ENCODE peak calls at places on chromosomes 7 and 10, in four cellular contexts. E is GM12878, K is HepG2, C is H1. F is an unnamed sample.

GRCh38 chr7:6238309-6238925 is 34.0 kb downstream of the CYTH3 start:
- DNase-seq in K (peak), C (no peak), E (no peak), F (no peak)

GRCh38 chr7:55951637-55952351 is at the start of gene MRPS17:
- DNase-seq in K (peak), E (peak), C (peak), F (peak)

GRCh38 chr10:14563359-14563758 is 211.3 kb downstream of the FAM107B start:
- DNase-seq in E (no peak), C (no peak), K (no peak), F (no peak)

GRCh38 chr10:92505044-92505443 is 68.8 kb downstream of the IDE start:
- DNase-seq in E (no peak), K (no peak), C (no peak), F (no peak)

GRCh38 chr7:27546610-27547009 is 116.1 kb downstream of the HIBADH start:
- DNase-seq in K (no peak), C (no peak), E (no peak), F (no peak)

GRCh38 chr7:36982749-36983148 is 258.5 kb upstream of the AOAH start:
- DNase-seq in C (no peak), K (no peak), E (no peak), F (no peak)

GRCh38 chr10:9869185-9869584 is 1148.5 kb upstream of the CELF2 start:
- DNase-seq in E (no peak), C (no peak), K (no peak), F (no peak)

GRCh38 chr10:88838766-88839165 is 12.9 kb downstream of the ANKRD22 start:
- DNase-seq in E (no peak), C (no peak), K (no peak), F (no peak)

GRCh38 chr10:1672001-1672781 is 65.1 kb downstream of the ADARB2 start:
- DNase-seq in E (no peak), K (no peak), C (no peak), F (no peak)

GRCh38 chr7:66970310-66970709 is 25.1 kb downstream of the SBDS start:
- DNase-seq in C (no peak), K (no peak), E (no peak), F (no peak)

GRCh38 chr10:21516270-21517131 is 9.0 kb downstream of the SKIDA1 start:
- DNase-seq in C (peak), K (no peak), E (no peak), F (no peak)

GRCh38 chr10:121425623-121426022 is 172.6 kb downstream of the FGFR2 start:
- DNase-seq in K (no peak), E (no peak), C (no peak), F (no peak)

GRCh38 chr7:94656925-94657731 is 1.2 kb upstream of the SGCE start:
- DNase-seq in K (no peak), E (no peak), C (peak), F (no peak)

GRCh38 chr10:131774618-131775443 is 126.0 kb upstream of the PPP2R2D start:
- DNase-seq in K (no peak), E (no peak), C (peak), F (no peak)

GRCh38 chr10:67607472-67607871 is 88.5 kb downstream of the CTNNA3 start:
- DNase-seq in E (no peak), C (no peak), K (no peak), F (no peak)

GRCh38 chr10:69337312-69338132 is 59.2 kb downstream of the HK1 start:
- DNase-seq in E (no peak), K (no peak), C (no peak), F (no peak)

GRCh38 chr10:971150-971542 is 17.1 kb upstream of the GTPBP4 start:
- DNase-seq in E (no peak), K (no peak), C (no peak), F (no peak)

GRCh38 chr10:26198119-26198518 is 18.5 kb upstream of the GAD2 start:
- DNase-seq in C (no peak), K (no peak), E (no peak), F (no peak)

GRCh38 chr10:26197248-26197647 is 19.3 kb upstream of the GAD2 start:
- DNase-seq in C (no peak), K (no peak), E (no peak), F (no peak)

GRCh38 chr10:26199841-26200240 is 16.7 kb upstream of the GAD2 start:
- DNase-seq in E (no peak), C (no peak), K (no peak), F (no peak)
- TF ChIP-seq SUZ12 in E (no peak), C (no peak), K (no peak), F (no peak)

GRCh38 chr7:142770720-142771352 is at the start of gene PRSS2:
- DNase-seq in E (peak), K (no peak), C (no peak), F (no peak)
- TF ChIP-seq YY1 in E (no peak), K (no peak), C (no peak), F (no peak)

GRCh38 chr10:125084191-125085186 is 75.9 kb downstream of the CTBP2 start:
- DNase-seq in E (no peak), K (peak), C (no peak), F (peak)
- TF ChIP-seq SUZ12 in E (no peak), K (no peak), C (no peak), F (no peak)

DNA sequence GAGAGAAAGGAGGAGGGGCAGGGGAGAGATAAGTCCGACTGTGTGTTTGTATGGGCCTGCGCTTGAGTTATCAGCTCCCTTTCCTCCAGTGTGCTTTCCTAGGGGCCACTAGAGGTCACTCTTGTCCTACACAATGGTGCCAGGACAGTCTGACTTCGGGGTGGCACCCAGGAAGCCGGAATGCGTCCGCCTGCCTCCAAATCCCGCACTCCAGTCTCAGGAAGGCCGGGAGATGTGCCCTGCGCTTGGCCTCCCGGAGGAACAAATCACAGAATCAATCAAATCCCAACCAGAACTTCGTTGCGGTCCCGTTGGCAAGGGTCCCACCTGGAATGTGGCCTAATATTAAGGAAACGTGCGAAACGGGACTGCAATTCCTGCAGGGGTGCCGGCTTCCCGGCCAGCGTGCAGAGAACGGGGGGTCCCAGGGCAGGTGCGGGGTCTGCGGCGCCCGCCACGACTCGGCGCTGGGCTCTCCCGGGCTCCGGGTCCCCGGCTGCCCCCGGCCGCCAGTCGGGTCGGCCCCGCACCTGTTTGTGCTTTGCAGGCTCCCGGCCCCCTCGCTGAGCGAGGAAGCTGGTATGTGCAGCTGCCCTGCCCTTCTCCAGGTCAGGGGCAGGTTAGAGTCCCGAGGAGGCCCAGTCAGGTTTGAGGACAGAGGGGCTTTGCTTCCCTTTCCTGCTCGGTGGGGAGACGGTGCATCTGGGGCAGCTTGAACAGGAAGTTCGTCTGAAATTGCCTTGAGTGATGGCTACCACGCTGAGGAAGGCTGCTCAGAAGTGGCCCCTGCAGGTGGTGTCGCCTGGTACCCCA is 21.0 kb upstream of the HPS1 start:
- DNase-seq in E (peak), K (peak), C (peak), F (peak)
- TF ChIP-seq YY1 in E (peak), K (peak), C (peak), F (no peak)

GRCh38 chr10:17239276-17239660 is 11.2 kb downstream of the VIM start:
- DNase-seq in C (no peak), K (no peak), E (no peak), F (no peak)

GRCh38 chr10:17240617-17241016 is 12.6 kb downstream of the VIM start:
- DNase-seq in C (no peak), E (no peak), K (no peak), F (no peak)

GRCh38 chr10:17237915-17238444 is 9.9 kb downstream of the VIM start:
- DNase-seq in C (no peak), K (no peak), E (no peak), F (no peak)

GRCh38 chr10:17238445-17239275 is 10.6 kb downstream of the VIM start:
- DNase-seq in E (no peak), K (no peak), C (no peak), F (no peak)

DNA sequence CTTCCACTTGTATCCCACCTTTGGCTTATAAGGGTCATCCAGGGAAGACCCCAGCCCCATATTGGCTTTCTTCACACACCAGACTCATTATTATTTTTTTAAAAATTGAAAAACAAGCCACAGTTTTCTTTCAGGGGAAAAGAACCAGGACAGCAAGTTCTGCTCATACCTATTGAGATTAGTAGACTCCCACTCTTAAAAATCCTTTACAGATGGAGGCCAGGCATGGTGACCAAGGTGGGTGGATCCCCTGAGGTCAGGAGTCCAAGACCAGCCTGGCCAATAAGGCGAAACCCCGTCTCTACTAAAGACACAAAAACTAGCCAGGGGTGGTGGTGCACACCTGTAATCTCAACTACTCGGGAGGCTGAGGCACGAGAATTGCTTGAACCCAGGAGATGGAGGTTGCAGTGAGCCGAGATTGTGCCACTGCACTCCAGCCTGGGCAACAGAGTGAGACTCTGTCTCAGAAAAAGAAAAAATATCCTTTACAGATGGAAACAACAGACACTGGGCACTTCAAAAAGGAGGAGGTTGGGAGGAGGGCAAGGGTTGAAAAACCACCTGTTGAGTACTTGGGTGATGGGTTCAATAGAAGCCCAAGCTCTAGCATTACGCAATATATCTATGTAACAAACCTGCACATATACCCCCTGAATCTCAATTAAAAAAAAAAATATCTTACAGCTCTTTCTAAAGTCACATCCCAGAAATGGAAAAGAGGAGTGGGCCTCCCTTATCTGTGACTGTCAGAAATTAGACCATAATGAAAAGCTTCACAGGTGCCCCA is 11.8 kb downstream of the VIM start:
- DNase-seq in E (no peak), C (no peak), K (no peak), F (no peak)
- TF ChIP-seq SUZ12 in E (no peak), C (no peak), K (no peak), F (no peak)

GRCh38 chr10:119256030-119256429 is 48.7 kb downstream of the GRK5 start:
- DNase-seq in E (no peak), K (no peak), C (no peak), F (no peak)

GRCh38 chr10:119252470-119253151 is 45.2 kb downstream of the GRK5 start:
- DNase-seq in C (no peak), E (no peak), K (no peak), F (no peak)

GRCh38 chr10:119253433-119254174 is 46.2 kb downstream of the GRK5 start:
- DNase-seq in K (peak), E (no peak), C (no peak), F (no peak)

GRCh38 chr10:119252051-119252465 is 44.7 kb downstream of the GRK5 start:
- DNase-seq in E (no peak), C (no peak), K (peak), F (no peak)

GRCh38 chr10:119254355-119254754 is 47.0 kb downstream of the GRK5 start:
- DNase-seq in C (no peak), K (no peak), E (no peak), F (no peak)
- TF ChIP-seq YY1 in C (no peak), K (no peak), E (no peak), F (no peak)

DNA sequence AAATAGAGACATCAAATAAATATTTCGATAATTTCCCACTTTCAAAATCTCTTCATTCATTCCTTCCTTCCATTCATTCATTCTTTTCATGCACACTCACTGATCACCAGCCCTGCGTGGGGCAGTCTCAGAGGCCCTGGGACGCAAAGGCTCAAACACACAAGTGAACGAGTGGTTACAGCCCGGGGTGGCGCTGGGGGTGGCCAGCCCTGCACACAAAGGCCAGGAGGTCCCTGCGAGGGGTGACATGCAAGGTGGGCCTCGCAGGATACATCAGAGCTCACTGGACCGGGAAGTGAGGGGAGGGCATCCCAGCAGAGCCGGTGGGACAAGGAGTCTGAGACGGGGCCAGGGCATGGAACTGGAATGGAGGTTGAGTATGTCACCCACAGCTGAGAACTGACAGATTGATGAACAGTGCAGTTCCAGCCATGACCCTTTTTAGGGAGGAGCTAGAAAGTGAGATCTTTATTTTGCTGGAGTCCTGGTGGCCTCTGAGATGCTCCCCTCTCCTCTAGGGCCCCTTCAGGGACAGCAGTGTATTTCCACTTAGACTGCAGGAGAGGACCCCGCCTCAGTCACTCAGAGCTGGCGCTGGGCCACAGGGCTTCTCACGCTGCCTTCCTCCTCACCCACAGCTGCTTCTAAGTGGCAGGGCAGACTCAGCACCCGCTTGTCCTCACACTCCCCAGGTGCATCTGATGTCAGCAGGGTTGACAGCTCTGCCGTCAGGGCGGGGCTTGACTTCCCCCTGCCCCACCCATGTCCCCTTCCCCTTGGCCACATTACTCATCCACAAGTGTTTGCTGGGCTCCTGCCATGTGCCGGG is 29.7 kb upstream of the TTYH3 start:
- DNase-seq in K (no peak), C (no peak), E (no peak), F (no peak)
- TF ChIP-seq SUZ12 in K (no peak), C (no peak), E (no peak), F (no peak)

DNA sequence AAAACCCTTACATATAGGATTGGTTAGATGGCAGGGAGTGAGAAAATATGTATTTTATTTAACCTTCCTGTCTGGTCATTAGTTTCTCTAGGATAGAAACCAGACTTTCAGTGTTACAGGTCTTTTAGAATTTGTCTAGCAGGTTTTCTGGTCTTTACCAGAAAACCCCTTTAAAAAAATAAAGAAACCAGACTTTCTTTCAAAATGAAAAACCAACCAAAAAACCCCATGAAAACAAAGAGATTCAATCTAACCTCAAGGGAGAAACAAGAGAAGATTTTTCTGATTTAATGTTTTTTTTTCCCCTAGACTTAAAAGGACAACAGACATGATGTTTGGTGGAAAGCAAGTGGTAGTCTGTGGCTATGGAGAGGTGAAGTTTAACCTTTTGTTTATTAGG is 28.7 kb upstream of the STRIP2 start:
- DNase-seq in E (peak), C (no peak), K (no peak), F (no peak)
- TF ChIP-seq YY1 in E (no peak), C (no peak), K (no peak), F (no peak)

GRCh38 chr7:2266911-2267310 is 24.9 kb downstream of the NUDT1 start:
- DNase-seq in K (no peak), E (no peak), C (no peak), F (no peak)
- TF ChIP-seq SUZ12 in K (no peak), E (no peak), C (no peak), F (no peak)

DNA sequence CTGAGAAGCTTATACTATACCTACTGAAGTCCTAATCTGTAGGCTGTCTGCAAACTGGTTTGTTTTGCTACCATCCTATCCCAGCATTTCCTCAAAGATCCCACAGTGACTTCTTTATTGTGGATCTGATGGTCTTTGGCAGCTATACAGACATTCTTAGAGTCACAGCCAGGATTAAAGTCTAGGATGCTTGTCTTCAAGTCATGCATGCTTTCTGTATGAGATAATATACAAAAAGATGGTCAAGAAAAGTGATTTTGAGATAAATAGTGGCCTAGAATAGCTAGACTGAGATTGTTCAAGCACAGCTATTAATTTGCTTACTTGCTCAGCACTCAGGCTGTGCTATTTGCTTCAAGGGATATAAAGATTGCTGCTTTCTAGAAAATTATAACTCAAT is 454.4 kb downstream of the AUTS2 start:
- DNase-seq in E (no peak), C (no peak), K (no peak), F (no peak)
- TF ChIP-seq YY1 in E (no peak), C (no peak), K (no peak), F (no peak)

F was measured in NT2/D1.